ENCODE peak calls at places on chromosomes 16 and 17, in nine cellular contexts. One of them, this sample, is unnamed.

GRCh38 chr16:65229191-65229662 is 107.4 kb upstream of the CDH11 start:
- DNase-seq in cardiac fibroblast: peak; percentile 24
- DNase-seq in PC-3: no peak
- DNase-seq in HCT116: no peak
- DNase-seq in CD4-positive, alpha-beta T cell: no peak
- DNase-seq in astrocyte of the spinal cord: no peak
- DNase-seq in A549: no peak
- DNase-seq in H9: no peak
- DNase-seq in neural progenitor cell: no peak
- DNase-seq in this sample: no peak

GRCh38 chr16:3188925-3189825 is 1.2 kb downstream of the OR1F1 start:
- DNase-seq in cardiac fibroblast: peak; percentile 49
- DNase-seq in PC-3: peak; percentile 27
- DNase-seq in HCT116: no peak
- DNase-seq in CD4-positive, alpha-beta T cell: peak; percentile 7
- DNase-seq in astrocyte of the spinal cord: peak; percentile 63
- DNase-seq in A549: peak; percentile 91
- DNase-seq in H9: peak; percentile 84
- DNase-seq in neural progenitor cell: peak; percentile 75
- DNase-seq in this sample: no peak

GRCh38 chr17:4444782-4445473 is 11.2 kb downstream of the SPNS3 start:
- DNase-seq in cardiac fibroblast: peak; percentile 37
- DNase-seq in PC-3: peak; percentile 71
- DNase-seq in HCT116: no peak
- DNase-seq in CD4-positive, alpha-beta T cell: no peak
- DNase-seq in astrocyte of the spinal cord: no peak
- DNase-seq in A549: peak; percentile 37
- DNase-seq in H9: no peak
- DNase-seq in neural progenitor cell: no peak
- DNase-seq in this sample: no peak

GRCh38 chr17:82267575-82268379 is 5.7 kb downstream of the CSNK1D start:
- DNase-seq in cardiac fibroblast: peak; percentile 94
- DNase-seq in PC-3: peak; percentile 92
- DNase-seq in HCT116: no peak
- DNase-seq in CD4-positive, alpha-beta T cell: peak; percentile 21
- DNase-seq in astrocyte of the spinal cord: peak; percentile 95
- DNase-seq in A549: peak; percentile 97
- DNase-seq in H9: no peak
- DNase-seq in neural progenitor cell: no peak
- DNase-seq in this sample: no peak

GRCh38 chr16:78648517-78648916 is 549.1 kb downstream of the WWOX start:
- DNase-seq in cardiac fibroblast: peak; percentile 48
- DNase-seq in PC-3: no peak
- DNase-seq in HCT116: no peak
- DNase-seq in CD4-positive, alpha-beta T cell: no peak
- DNase-seq in astrocyte of the spinal cord: peak; percentile 5
- DNase-seq in A549: no peak
- DNase-seq in H9: no peak
- DNase-seq in neural progenitor cell: no peak
- DNase-seq in this sample: no peak

GRCh38 chr16:55370762-55371482 is 46.9 kb downstream of the IRX6 start:
- DNase-seq in cardiac fibroblast: peak; percentile 39
- DNase-seq in PC-3: peak; percentile 22
- DNase-seq in HCT116: no peak
- DNase-seq in CD4-positive, alpha-beta T cell: no peak
- DNase-seq in astrocyte of the spinal cord: peak; percentile 35
- DNase-seq in A549: peak; percentile 32
- DNase-seq in H9: peak; percentile 78
- DNase-seq in neural progenitor cell: peak; percentile 93
- DNase-seq in this sample: no peak

GRCh38 chr16:50846511-50846910 is 104.6 kb downstream of the CYLD start:
- DNase-seq in cardiac fibroblast: no peak
- DNase-seq in PC-3: no peak
- DNase-seq in HCT116: no peak
- DNase-seq in CD4-positive, alpha-beta T cell: no peak
- DNase-seq in astrocyte of the spinal cord: no peak
- DNase-seq in A549: no peak
- DNase-seq in H9: no peak
- DNase-seq in neural progenitor cell: no peak
- DNase-seq in this sample: no peak

GRCh38 chr16:383326-384020 is 1.7 kb upstream of the PGAP6 start:
- DNase-seq in cardiac fibroblast: no peak
- DNase-seq in PC-3: peak; percentile 85
- DNase-seq in HCT116: peak; percentile 59
- DNase-seq in CD4-positive, alpha-beta T cell: peak; percentile 23
- DNase-seq in astrocyte of the spinal cord: no peak
- DNase-seq in A549: no peak
- DNase-seq in H9: peak; percentile 91
- DNase-seq in neural progenitor cell: peak; percentile 67
- DNase-seq in this sample: peak; percentile 56

GRCh38 chr16:30874244-30874820 is 19.5 kb downstream of the BCL7C start:
- DNase-seq in cardiac fibroblast: no peak
- DNase-seq in PC-3: no peak
- DNase-seq in HCT116: no peak
- DNase-seq in CD4-positive, alpha-beta T cell: no peak
- DNase-seq in astrocyte of the spinal cord: no peak
- DNase-seq in A549: no peak
- DNase-seq in H9: no peak
- DNase-seq in neural progenitor cell: no peak
- DNase-seq in this sample: no peak

GRCh38 chr16:17105239-17105721 is 365.5 kb downstream of the XYLT1 start:
- DNase-seq in cardiac fibroblast: no peak
- DNase-seq in PC-3: no peak
- DNase-seq in HCT116: no peak
- DNase-seq in CD4-positive, alpha-beta T cell: no peak
- DNase-seq in astrocyte of the spinal cord: peak; percentile 2
- DNase-seq in A549: no peak
- DNase-seq in H9: no peak
- DNase-seq in neural progenitor cell: peak; percentile 12
- DNase-seq in this sample: no peak

GRCh38 chr16:81816793-81817210 is 37.7 kb downstream of the PLCG2 start:
- DNase-seq in cardiac fibroblast: no peak
- DNase-seq in PC-3: no peak
- DNase-seq in HCT116: no peak
- DNase-seq in CD4-positive, alpha-beta T cell: no peak
- DNase-seq in astrocyte of the spinal cord: no peak
- DNase-seq in A549: no peak
- DNase-seq in H9: no peak
- DNase-seq in neural progenitor cell: no peak
- DNase-seq in this sample: no peak

GRCh38 chr17:50452627-50453300 is 15.9 kb downstream of the CHAD start:
- DNase-seq in cardiac fibroblast: no peak
- DNase-seq in PC-3: peak; percentile 90
- DNase-seq in HCT116: no peak
- DNase-seq in CD4-positive, alpha-beta T cell: no peak
- DNase-seq in astrocyte of the spinal cord: no peak
- DNase-seq in A549: no peak
- DNase-seq in H9: no peak
- DNase-seq in neural progenitor cell: no peak
- DNase-seq in this sample: no peak

GRCh38 chr16:69565611-69566436 is at the start of gene NFAT5:
- DNase-seq in cardiac fibroblast: peak; percentile 91
- DNase-seq in PC-3: peak; percentile 82
- DNase-seq in HCT116: peak; percentile 42
- DNase-seq in CD4-positive, alpha-beta T cell: peak; percentile 87
- DNase-seq in astrocyte of the spinal cord: peak; percentile 88
- DNase-seq in A549: peak; percentile 87
- DNase-seq in H9: peak; percentile 94
- DNase-seq in neural progenitor cell: peak; percentile 95
- DNase-seq in this sample: peak; percentile 100
- TF ChIP-seq CTCF in cardiac fibroblast: no peak
- TF ChIP-seq CTCF in PC-3: no peak
- TF ChIP-seq CTCF in HCT116: no peak
- TF ChIP-seq CTCF in CD4-positive, alpha-beta T cell: no peak
- TF ChIP-seq CTCF in astrocyte of the spinal cord: no peak
- TF ChIP-seq CTCF in A549: no peak
- TF ChIP-seq CTCF in H9: peak; percentile 26
- TF ChIP-seq CTCF in neural progenitor cell: peak; percentile 24
- TF ChIP-seq CTCF in this sample: no peak

DNA sequence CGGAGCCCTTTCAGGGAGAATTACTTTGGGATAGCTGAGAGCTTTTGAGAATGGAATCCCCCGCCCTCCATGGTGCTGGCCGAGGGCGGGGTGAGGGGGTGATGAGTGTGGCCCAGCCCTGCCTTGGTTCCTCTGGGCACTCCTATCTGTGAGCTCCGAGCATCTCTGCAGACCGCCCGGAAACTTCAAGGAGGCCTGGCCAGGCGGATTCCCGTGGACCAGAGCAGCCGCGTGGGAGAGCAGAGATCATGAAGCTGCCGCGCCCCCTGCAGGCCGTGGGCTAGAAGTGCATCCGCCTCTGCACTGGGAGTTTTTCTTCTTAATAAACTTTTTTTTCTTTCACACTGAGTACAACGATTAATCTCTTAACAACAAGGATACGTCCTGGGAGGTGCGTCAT is 392.9 kb upstream of the EEF2KMT start:
- DNase-seq in cardiac fibroblast: no peak
- DNase-seq in PC-3: peak; percentile 3
- DNase-seq in HCT116: peak; percentile 15
- DNase-seq in CD4-positive, alpha-beta T cell: no peak
- DNase-seq in astrocyte of the spinal cord: no peak
- DNase-seq in A549: peak; percentile 48
- DNase-seq in H9: peak; percentile 65
- DNase-seq in neural progenitor cell: peak; percentile 82
- DNase-seq in this sample: no peak
- TF ChIP-seq CTCF in cardiac fibroblast: peak; percentile 25
- TF ChIP-seq CTCF in PC-3: peak; percentile 59
- TF ChIP-seq CTCF in HCT116: peak; percentile 51
- TF ChIP-seq CTCF in CD4-positive, alpha-beta T cell: no peak
- TF ChIP-seq CTCF in astrocyte of the spinal cord: peak; percentile 48
- TF ChIP-seq CTCF in A549: peak; percentile 38
- TF ChIP-seq CTCF in H9: peak; percentile 99
- TF ChIP-seq CTCF in neural progenitor cell: peak; percentile 97
- TF ChIP-seq CTCF in this sample: no peak

DNA sequence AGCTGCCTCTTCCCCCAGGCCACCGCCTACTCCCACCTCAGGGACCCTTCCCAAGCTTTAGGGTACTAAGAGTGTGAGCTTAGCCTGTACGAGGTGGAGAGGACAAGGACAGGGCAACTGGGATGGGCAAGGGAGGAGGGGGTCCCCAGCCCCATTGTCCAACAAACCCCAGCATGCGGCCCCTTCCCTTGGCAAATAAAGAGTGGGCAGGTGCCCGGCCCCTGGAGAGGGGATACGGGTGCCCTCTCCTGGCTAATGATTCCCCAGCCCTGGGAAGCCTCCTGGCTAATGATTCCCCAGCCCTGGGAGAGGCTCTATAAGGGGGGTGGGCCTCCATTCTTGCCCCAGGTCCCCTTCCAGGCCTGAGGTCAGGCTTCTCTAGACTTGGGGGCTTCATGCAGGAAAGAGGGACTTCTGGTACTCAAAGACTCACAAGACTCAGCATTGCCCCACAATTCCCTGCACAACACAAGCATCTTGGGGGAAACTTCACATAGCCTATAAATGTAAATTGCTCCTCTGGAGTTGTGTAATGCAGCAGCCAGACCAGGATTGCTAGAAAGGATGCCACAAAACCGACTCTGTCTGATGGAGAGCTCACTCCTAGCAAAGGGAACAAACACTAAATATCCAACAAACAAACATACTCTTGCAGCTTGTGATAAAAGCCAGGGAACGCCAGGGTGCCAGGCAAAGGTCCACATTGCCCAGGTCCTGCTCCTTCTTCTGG is 14.9 kb downstream of the SLC13A2 start:
- DNase-seq in cardiac fibroblast: no peak
- DNase-seq in PC-3: no peak
- DNase-seq in HCT116: no peak
- DNase-seq in CD4-positive, alpha-beta T cell: no peak
- DNase-seq in astrocyte of the spinal cord: no peak
- DNase-seq in A549: no peak
- DNase-seq in H9: no peak
- DNase-seq in neural progenitor cell: no peak
- DNase-seq in this sample: no peak
- TF ChIP-seq CTCF in cardiac fibroblast: no peak
- TF ChIP-seq CTCF in PC-3: no peak
- TF ChIP-seq CTCF in HCT116: no peak
- TF ChIP-seq CTCF in CD4-positive, alpha-beta T cell: no peak
- TF ChIP-seq CTCF in astrocyte of the spinal cord: no peak
- TF ChIP-seq CTCF in A549: peak; percentile 13
- TF ChIP-seq CTCF in H9: no peak
- TF ChIP-seq CTCF in neural progenitor cell: no peak
- TF ChIP-seq CTCF in this sample: no peak

GRCh38 chr17:18322522-18322921 is 7.4 kb downstream of the SMCR8 start:
- DNase-seq in cardiac fibroblast: no peak
- DNase-seq in PC-3: no peak
- DNase-seq in HCT116: no peak
- DNase-seq in CD4-positive, alpha-beta T cell: no peak
- DNase-seq in astrocyte of the spinal cord: no peak
- DNase-seq in A549: no peak
- DNase-seq in H9: no peak
- DNase-seq in neural progenitor cell: no peak
- DNase-seq in this sample: no peak

GRCh38 chr17:18324140-18325049 is 9.3 kb downstream of the SMCR8 start:
- DNase-seq in cardiac fibroblast: no peak
- DNase-seq in PC-3: no peak
- DNase-seq in HCT116: no peak
- DNase-seq in CD4-positive, alpha-beta T cell: no peak
- DNase-seq in astrocyte of the spinal cord: no peak
- DNase-seq in A549: no peak
- DNase-seq in H9: no peak
- DNase-seq in neural progenitor cell: no peak
- DNase-seq in this sample: no peak

GRCh38 chr17:18321309-18321708 is 6.2 kb downstream of the SMCR8 start:
- DNase-seq in cardiac fibroblast: no peak
- DNase-seq in PC-3: peak; percentile 36
- DNase-seq in HCT116: peak; percentile 16
- DNase-seq in CD4-positive, alpha-beta T cell: no peak
- DNase-seq in astrocyte of the spinal cord: no peak
- DNase-seq in A549: peak; percentile 51
- DNase-seq in H9: peak; percentile 68
- DNase-seq in neural progenitor cell: peak; percentile 51
- DNase-seq in this sample: no peak

GRCh38 chr17:18323507-18324139 is 8.5 kb downstream of the SMCR8 start:
- DNase-seq in cardiac fibroblast: no peak
- DNase-seq in PC-3: no peak
- DNase-seq in HCT116: no peak
- DNase-seq in CD4-positive, alpha-beta T cell: no peak
- DNase-seq in astrocyte of the spinal cord: no peak
- DNase-seq in A549: no peak
- DNase-seq in H9: no peak
- DNase-seq in neural progenitor cell: no peak
- DNase-seq in this sample: no peak

GRCh38 chr17:18323007-18323406 is 7.9 kb downstream of the SMCR8 start:
- DNase-seq in cardiac fibroblast: no peak
- DNase-seq in PC-3: peak; percentile 49
- DNase-seq in HCT116: no peak
- DNase-seq in CD4-positive, alpha-beta T cell: no peak
- DNase-seq in astrocyte of the spinal cord: no peak
- DNase-seq in A549: peak; percentile 45
- DNase-seq in H9: no peak
- DNase-seq in neural progenitor cell: no peak
- DNase-seq in this sample: no peak
- TF ChIP-seq CTCF in cardiac fibroblast: peak; percentile 18
- TF ChIP-seq CTCF in PC-3: peak; percentile 59
- TF ChIP-seq CTCF in HCT116: no peak
- TF ChIP-seq CTCF in CD4-positive, alpha-beta T cell: no peak
- TF ChIP-seq CTCF in astrocyte of the spinal cord: peak; percentile 14
- TF ChIP-seq CTCF in A549: peak; percentile 13
- TF ChIP-seq CTCF in H9: peak; percentile 24
- TF ChIP-seq CTCF in neural progenitor cell: no peak
- TF ChIP-seq CTCF in this sample: no peak

GRCh38 chr17:72033311-72033710 is 87.5 kb upstream of the SOX9 start:
- DNase-seq in cardiac fibroblast: no peak
- DNase-seq in PC-3: no peak
- DNase-seq in HCT116: no peak
- DNase-seq in CD4-positive, alpha-beta T cell: no peak
- DNase-seq in astrocyte of the spinal cord: no peak
- DNase-seq in A549: no peak
- DNase-seq in H9: no peak
- DNase-seq in neural progenitor cell: no peak
- DNase-seq in this sample: no peak
- TF ChIP-seq CTCF in cardiac fibroblast: no peak
- TF ChIP-seq CTCF in PC-3: no peak
- TF ChIP-seq CTCF in HCT116: no peak
- TF ChIP-seq CTCF in CD4-positive, alpha-beta T cell: no peak
- TF ChIP-seq CTCF in astrocyte of the spinal cord: no peak
- TF ChIP-seq CTCF in A549: no peak
- TF ChIP-seq CTCF in H9: no peak
- TF ChIP-seq CTCF in neural progenitor cell: no peak
- TF ChIP-seq CTCF in this sample: no peak